ENCODE peak calls at places on chromosomes 11 and 22, in six cellular contexts. Q is activated CD8-positive, alpha-beta T cell treated with anti-CD3 and anti-CD28 coated beads, Interleukin-2, amount 10 ng/mL, durations not matched to agents 7 days and 5 days; F is Kasumi-1; M is stimulated activated CD4-positive, alpha-beta T cell treated with anti-CD3 and anti-CD28 coated beads, TNF-alpha, amount 100 ng/mL, for 4 hours; D is AG10803; N is cardiac fibroblast. E is an unnamed sample.

GRCh38 chr11:13117344-13117743 is 108.2 kb downstream of the RASSF10 start:
- DNase-seq in Q (no peak), F (no peak), M (no peak), D (no peak), N (peak), E (no peak)

GRCh38 chr22:50641696-50642607 is 14.0 kb upstream of the ARSA start:
- DNase-seq in Q (no peak), F (no peak), M (no peak), D (peak), N (peak), E (no peak)

GRCh38 chr11:63567044-63567840 is 4.1 kb upstream of the PLAAT2 start:
- DNase-seq in Q (peak), F (no peak), M (peak), D (peak), N (peak), E (no peak)

GRCh38 chr22:43550024-43550620 is 138.3 kb downstream of the MPPED1 start:
- DNase-seq in Q (no peak), F (no peak), M (no peak), D (no peak), N (no peak), E (no peak)

GRCh38 chr22:45631140-45631539 is 40.5 kb upstream of the ATXN10 start:
- DNase-seq in Q (no peak), F (no peak), M (no peak), D (no peak), N (no peak), E (no peak)

GRCh38 chr22:41931701-41932269 is 5.2 kb upstream of the TNFRSF13C start:
- DNase-seq in Q (no peak), F (no peak), M (no peak), D (no peak), N (no peak), E (no peak)

GRCh38 chr11:5600374-5600851 is 4.0 kb downstream of the TRIM6 start:
- DNase-seq in Q (peak), F (peak), M (peak), D (peak), N (peak), E (peak)

GRCh38 chr11:67436459-67437081 is 912 bp downstream of the PTPRCAP start:
- DNase-seq in Q (peak), F (peak), M (peak), D (no peak), N (peak), E (no peak)

GRCh38 chr11:67355794-67356550 is 2.6 kb upstream of the POLD4 start:
- DNase-seq in Q (no peak), F (no peak), M (no peak), D (no peak), N (no peak), E (no peak)

GRCh38 chr11:61747389-61748285 is 4.8 kb upstream of the MYRF start:
- DNase-seq in Q (peak), F (peak), M (no peak), D (peak), N (peak), E (peak)

GRCh38 chr11:132251095-132251494 is 880.7 kb downstream of the NTM start:
- DNase-seq in Q (no peak), F (no peak), M (no peak), D (no peak), N (no peak), E (no peak)

GRCh38 chr11:71543866-71544265 is 4.4 kb upstream of the KRTAP5-9 start:
- DNase-seq in Q (no peak), F (peak), M (no peak), D (no peak), N (no peak), E (no peak)

GRCh38 chr22:32607086-32607485 is 132.5 kb downstream of the FBXO7 start:
- DNase-seq in Q (no peak), F (no peak), M (no peak), D (no peak), N (no peak), E (no peak)

GRCh38 chr11:95469268-95469667 is 238.3 kb upstream of the SESN3 start:
- DNase-seq in Q (no peak), F (no peak), M (no peak), D (peak), N (no peak), E (no peak)

GRCh38 chr22:25475554-25476022 is 88.9 kb upstream of the GRK3 start:
- DNase-seq in Q (no peak), F (peak), M (no peak), D (peak), N (peak), E (no peak)

E was measured in 8988T.